ENCODE peak calls at places on chromosomes 6 and 20, in eight cellular contexts. H is cardiac muscle cell, N is Peyer's patch, Y is tibial artery, G is ascending aorta, M is lower lobe of right lung, S is pancreas, A is neural progenitor cell. W is an unnamed sample. For H3K27me3, the result is how much of the 10 kb centered on the place peaks cover.

GRCh38 chr6:169495601-169496000 is 206.2 kb downstream of the WDR27 start:
- DNase-seq in H (no peak), N (no peak), Y (no peak), G (no peak), M (no peak), S (no peak), A (no peak), W (no peak)

GRCh38 chr20:4897600-4897999 is 103.7 kb downstream of the SLC23A2 start:
- DNase-seq in H (no peak), N (no peak), Y (no peak), G (no peak), M (no peak), S (no peak), A (no peak), W (no peak)

GRCh38 chr6:11522819-11523218 is 14.7 kb upstream of the TMEM170B start:
- DNase-seq in H (no peak), N (no peak), Y (peak), G (no peak), M (no peak), S (no peak), A (no peak), W (no peak)

GRCh38 chr6:35146453-35146852 is 5.3 kb upstream of the TCP11 start:
- DNase-seq in H (peak), N (no peak), Y (peak), G (peak), M (peak), S (no peak), A (peak), W (peak)

GRCh38 chr6:111038534-111039252 is 48.6 kb upstream of the SLC16A10 start:
- DNase-seq in H (no peak), N (no peak), Y (no peak), G (no peak), M (no peak), S (no peak), A (no peak), W (no peak)

GRCh38 chr20:21767739-21768223 is 62.3 kb downstream of the PAX1 start:
- DNase-seq in H (peak), N (no peak), Y (no peak), G (no peak), M (peak), S (no peak), A (peak), W (peak)

GRCh38 chr20:19975436-19975799 is 41.7 kb upstream of the NAA20 start:
- DNase-seq in H (no peak), N (no peak), Y (no peak), G (no peak), M (peak), S (peak), A (no peak), W (peak)

GRCh38 chr6:164396071-164397047 is 913.0 kb downstream of the C6orf118 start:
- DNase-seq in H (no peak), N (no peak), Y (no peak), G (no peak), M (no peak), S (no peak), A (peak), W (no peak)

GRCh38 chr6:98041921-98042320 is 758.9 kb upstream of the MMS22L start:
- DNase-seq in H (no peak), N (no peak), Y (no peak), G (no peak), M (no peak), S (no peak), A (peak), W (no peak)

GRCh38 chr6:73394577-73395354 is at the start of gene DDX43:
- DNase-seq in H (no peak), N (peak), Y (peak), G (peak), M (peak), S (peak), A (no peak), W (peak)

GRCh38 chr20:41064377-41064776 is 35.8 kb downstream of the TOP1 start:
- DNase-seq in H (no peak), N (no peak), Y (no peak), G (no peak), M (no peak), S (no peak), A (no peak), W (no peak)

GRCh38 chr6:52595796-52596130 is 18.9 kb upstream of the TRAM2 start:
- DNase-seq in H (no peak), N (no peak), Y (no peak), G (no peak), M (no peak), S (no peak), A (no peak), W (no peak)

GRCh38 chr20:46358336-46359058 is 47.9 kb downstream of the ELMO2 start:
- DNase-seq in H (no peak), N (no peak), Y (no peak), G (no peak), M (no peak), S (no peak), A (no peak), W (no peak)

GRCh38 chr6:19734061-19734460 is 103.1 kb upstream of the ID4 start:
- DNase-seq in H (no peak), N (no peak), Y (no peak), G (no peak), M (no peak), S (no peak), A (no peak), W (no peak)

GRCh38 chr6:106749611-106750010 is 120.2 kb downstream of the QRSL1 start:
- DNase-seq in H (no peak), N (no peak), Y (no peak), G (no peak), M (no peak), S (no peak), A (no peak), W (no peak)

GRCh38 chr20:34390769-34391447 is 27.8 kb downstream of the ITCH start:
- DNase-seq in H (no peak), N (no peak), Y (peak), G (peak), M (peak), S (peak), A (no peak), W (peak)

GRCh38 chr6:25418463-25419052 is 139.4 kb downstream of the CARMIL1 start:
- DNase-seq in H (no peak), N (no peak), Y (no peak), G (no peak), M (no peak), S (no peak), A (no peak), W (no peak)

GRCh38 chr6:20751293-20751946 is 217.2 kb downstream of the CDKAL1 start:
- DNase-seq in H (no peak), N (no peak), Y (no peak), G (no peak), M (no peak), S (no peak), A (no peak), W (no peak)

DNA sequence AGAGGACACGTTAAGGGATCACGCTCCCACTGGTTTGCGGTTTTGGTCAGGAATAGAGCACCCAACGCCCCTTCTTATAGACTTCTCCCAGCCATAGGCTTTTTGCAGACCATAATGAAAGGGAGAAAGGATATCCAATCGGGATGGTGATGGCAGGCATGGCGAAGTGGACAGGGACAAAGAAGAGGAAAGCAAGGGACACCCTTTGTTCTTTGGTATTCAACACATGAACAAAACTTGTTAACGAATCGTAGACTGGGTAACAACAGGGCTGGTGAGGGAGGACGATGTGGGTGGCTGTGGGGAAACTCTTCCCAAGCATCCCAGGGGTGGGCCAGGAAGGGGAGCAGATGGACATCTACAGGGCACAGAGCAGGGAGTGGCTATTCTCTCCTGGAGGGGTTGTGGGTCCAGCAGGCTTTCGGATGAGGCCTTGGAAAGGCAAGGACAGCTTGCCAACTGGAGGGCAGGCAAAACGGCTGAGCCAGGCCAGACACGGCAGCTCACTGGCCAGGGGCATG is 1.4 kb upstream of the HSP90AB1 start:
- DNase-seq in H (no peak), N (no peak), Y (no peak), G (no peak), M (no peak), S (no peak), A (peak), W (no peak)
- H3K4me3 ChIP-seq in H (peak), N (peak), Y (peak), G (peak), M (peak), S (peak), A (peak), W (peak)

DNA sequence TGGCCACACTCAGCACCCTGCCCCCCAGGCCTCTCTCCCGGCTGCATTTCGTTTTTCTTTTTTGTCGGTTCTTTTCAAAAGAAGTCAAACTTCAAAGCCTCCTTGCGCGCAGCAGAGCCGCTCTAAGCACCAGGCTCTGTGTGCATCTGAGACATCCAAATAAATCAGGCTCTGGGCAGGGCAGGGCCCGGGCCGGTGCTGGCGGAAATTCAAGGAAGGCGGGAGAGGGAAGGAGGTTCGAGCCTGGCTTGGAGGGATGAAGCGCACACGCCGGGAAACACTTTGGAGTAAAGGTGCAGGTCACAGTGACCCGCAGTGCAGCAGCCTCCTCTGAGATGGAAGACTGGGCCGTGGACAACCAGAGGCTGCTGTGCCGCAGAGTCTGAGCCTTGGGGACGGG is 5.8 kb downstream of the GATA5 start:
- DNase-seq in H (no peak), N (no peak), Y (no peak), G (no peak), M (no peak), S (no peak), A (no peak), W (no peak)
- H3K27me3 ChIP-seq in H (under half), N (under half), Y (under half), G (under half), M (half or more), S (under half), A (under half), W (under half)

GRCh38 chr20:31747640-31748039 is 8.6 kb downstream of the TPX2 start:
- DNase-seq in H (peak), N (no peak), Y (peak), G (no peak), M (no peak), S (no peak), A (no peak), W (no peak)
- H3K4me3 ChIP-seq in H (no peak), N (no peak), Y (no peak), G (no peak), M (no peak), S (no peak), A (no peak), W (no peak)

DNA sequence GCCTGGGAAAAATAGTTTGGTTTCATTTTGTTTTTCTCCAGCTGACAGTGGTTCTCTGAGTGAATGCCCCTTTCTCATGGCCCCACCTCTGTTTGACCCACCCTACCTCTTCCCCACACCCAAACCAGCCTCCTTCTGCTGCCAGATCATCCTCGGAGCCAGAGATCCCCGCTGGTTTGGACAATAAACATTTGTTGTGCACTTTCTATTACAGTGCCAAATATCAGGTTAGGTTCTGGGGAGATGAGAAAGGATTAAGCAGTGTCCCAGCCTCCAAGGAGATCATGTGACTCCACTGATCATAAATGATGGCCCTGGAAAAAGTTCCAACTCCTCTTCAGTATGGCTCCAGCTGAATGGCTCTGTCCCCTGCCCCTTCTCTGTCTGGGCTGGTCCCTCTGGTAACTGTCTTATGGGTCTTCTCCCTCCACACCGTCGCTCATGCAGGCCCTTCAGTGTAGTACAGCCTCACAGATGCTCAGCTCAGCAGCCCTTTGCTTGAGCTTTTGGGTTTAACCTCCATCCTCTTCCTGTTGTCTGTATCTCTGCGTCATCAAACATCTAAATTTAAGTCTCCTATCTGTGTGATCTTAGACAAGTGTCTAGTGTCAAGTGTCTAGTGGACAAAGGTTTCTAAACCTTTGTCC is 17.1 kb upstream of the SERPINB1 start:
- DNase-seq in H (no peak), N (peak), Y (no peak), G (no peak), M (no peak), S (no peak), A (no peak), W (no peak)
- H3K27me3 ChIP-seq in H (under half), N (under half), Y (under half), G (under half), M (under half), S (under half), A (under half), W (under half)

GRCh38 chr20:62605236-62605948 is 36.9 kb upstream of the SLCO4A1 start:
- DNase-seq in H (no peak), N (no peak), Y (no peak), G (no peak), M (no peak), S (no peak), A (no peak), W (no peak)
- H3K4me3 ChIP-seq in H (no peak), N (no peak), Y (no peak), G (no peak), M (no peak), S (no peak), A (no peak), W (no peak)